ENCODE peak calls at places on chromosome 12, in four cellular contexts. Q, H, M and Y are unnamed samples.

GRCh38 chr12:124548854-124549378 is 18.5 kb downstream of the NCOR2 start:
- DNase-seq in H (no peak), Q (peak; percentile 49), M (no peak), Y (peak; percentile 50)

GRCh38 chr12:19489168-19489567 is 49.9 kb downstream of the AEBP2 start:
- DNase-seq in M (no peak), H (no peak), Q (no peak), Y (no peak)

GRCh38 chr12:46830731-46831334 is 5.0 kb upstream of the SLC38A4 start:
- DNase-seq in H (no peak), Q (no peak), M (no peak), Y (no peak)

GRCh38 chr12:53952335-53952694 is 2.4 kb upstream of the HOXC12 start:
- DNase-seq in M (no peak), Q (no peak), H (no peak), Y (no peak)

GRCh38 chr12:202081-202731 is 11.8 kb downstream of the SLC6A12 start:
- DNase-seq in H (no peak), Q (peak; percentile 25), M (no peak), Y (peak; percentile 95)

GRCh38 chr12:54300732-54301427 is at the start of gene NFE2:
- DNase-seq in M (peak; percentile 26), H (peak; percentile 76), Q (no peak), Y (peak; percentile 83)

GRCh38 chr12:49026101-49026500 is 7.5 kb upstream of the PRKAG1 start:
- DNase-seq in M (no peak), Q (no peak), H (no peak), Y (no peak)

GRCh38 chr12:89073027-89073398 is 279.3 kb downstream of the DUSP6 start:
- DNase-seq in M (no peak), H (no peak), Q (no peak), Y (no peak)

GRCh38 chr12:97168804-97169203 is 261.7 kb downstream of the NEDD1 start:
- DNase-seq in H (no peak), M (no peak), Q (no peak), Y (no peak)

GRCh38 chr12:123937707-123938600 is 34.7 kb downstream of the CCDC92 start:
- DNase-seq in H (no peak), M (peak; percentile 50), Q (no peak), Y (peak; percentile 29)

GRCh38 chr12:6336079-6336858 is 5.6 kb downstream of the TNFRSF1A start:
- DNase-seq in Q (peak; percentile 54), H (peak; percentile 73), M (peak; percentile 50), Y (peak; percentile 98)

GRCh38 chr12:71438670-71439361 is 782 bp upstream of the LGR5 start:
- DNase-seq in M (no peak), Q (no peak), H (no peak), Y (no peak)

GRCh38 chr12:6613776-6614512 is 6.8 kb upstream of the CHD4 start:
- DNase-seq in Q (peak; percentile 98), M (peak; percentile 70), H (peak; percentile 88), Y (peak; percentile 97)

GRCh38 chr12:129109174-129110001 is 256.1 kb downstream of the GLT1D1 start:
- DNase-seq in Q (no peak), M (no peak), H (no peak), Y (no peak)

GRCh38 chr12:65952737-65953209 is 128.5 kb downstream of the HMGA2 start:
- DNase-seq in Q (no peak), M (no peak), H (no peak), Y (no peak)

GRCh38 chr12:4809449-4810218 is 89.4 kb downstream of the GALNT8 start:
- DNase-seq in Q (no peak), H (peak; percentile 50), M (no peak), Y (no peak)

GRCh38 chr12:50546441-50547318 is 41.9 kb downstream of the DIP2B start:
- DNase-seq in H (no peak), Q (no peak), M (no peak), Y (no peak)

GRCh38 chr12:87092421-87092820 is 836.2 kb upstream of the MGAT4C start:
- DNase-seq in H (no peak), M (no peak), Q (no peak), Y (no peak)

GRCh38 chr12:132545955-132546354 is 56.0 kb downstream of the FBRSL1 start:
- DNase-seq in H (no peak), Q (no peak), M (no peak), Y (no peak)

GRCh38 chr12:208813-209212 is 5.1 kb downstream of the SLC6A12 start:
- DNase-seq in Q (no peak), H (no peak), M (no peak), Y (no peak)

GRCh38 chr12:101945361-101946232 is 68.2 kb downstream of the DRAM1 start:
- DNase-seq in H (no peak), M (no peak), Q (no peak), Y (no peak)

GRCh38 chr12:121061831-121062230 is 22.8 kb upstream of the OASL start:
- DNase-seq in M (no peak), Q (no peak), H (no peak), Y (no peak)

GRCh38 chr12:78645956-78646355 is 218.6 kb upstream of the SYT1 start:
- DNase-seq in M (no peak), Q (no peak), H (no peak), Y (no peak)

GRCh38 chr12:39935275-39935674 is 170.6 kb downstream of the SLC2A13 start:
- DNase-seq in H (no peak), Q (no peak), M (no peak), Y (no peak)

GRCh38 chr12:109510196-109510595 is 32.8 kb downstream of the UBE3B start:
- DNase-seq in H (no peak), M (no peak), Q (no peak), Y (no peak)

GRCh38 chr12:109927622-109928021 is 27.5 kb downstream of the TCHP start:
- DNase-seq in Q (no peak), M (peak; percentile 37), H (no peak), Y (no peak)

GRCh38 chr12:13503094-13503835 is 306.7 kb downstream of the EMP1 start:
- DNase-seq in M (no peak), Q (no peak), H (no peak), Y (no peak)